ENCODE peak calls at places on chromosomes 12 and 14, in seven cellular contexts. G is tibial artery, W is IMR-90, Y is tibial nerve, Q is kidney, D is psoas muscle, L is fibroblast of lung. A is an unnamed sample.

GRCh38 chr14:22386924-22387775 is 201.9 kb downstream of the DAD1 start:
- DNase-seq in G (peak; percentile 60), W (peak; percentile 72), Y (peak; percentile 35), Q (no peak), D (no peak), L (peak; percentile 62), A (peak; percentile 85)

GRCh38 chr12:51986834-51987233 is 19.9 kb upstream of the TAMALIN start:
- DNase-seq in G (no peak), W (no peak), Y (no peak), Q (no peak), D (no peak), L (no peak), A (no peak)

GRCh38 chr12:123105427-123105826 is 45.5 kb downstream of the PITPNM2 start:
- DNase-seq in G (no peak), W (no peak), Y (no peak), Q (no peak), D (no peak), L (no peak), A (no peak)

GRCh38 chr14:53569471-53569870 is 387.2 kb downstream of the BMP4 start:
- DNase-seq in G (no peak), W (no peak), Y (no peak), Q (no peak), D (no peak), L (no peak), A (no peak)

GRCh38 chr14:34693228-34693939 is 21.0 kb downstream of the CFL2 start:
- DNase-seq in G (no peak), W (no peak), Y (no peak), Q (no peak), D (peak; percentile 59), L (no peak), A (peak; percentile 61)

GRCh38 chr14:64766430-64767151 is 62.4 kb downstream of the PLEKHG3 start:
- DNase-seq in G (no peak), W (no peak), Y (no peak), Q (no peak), D (no peak), L (no peak), A (no peak)

GRCh38 chr14:99768381-99768780 is 24.8 kb upstream of the EML1 start:
- DNase-seq in G (no peak), W (no peak), Y (no peak), Q (peak; percentile 38), D (no peak), L (peak; percentile 33), A (no peak)

GRCh38 chr14:106844608-106845285 is 1318.4 kb downstream of the TMEM121 start:
- DNase-seq in G (peak; percentile 53), W (no peak), Y (no peak), Q (peak; percentile 93), D (peak; percentile 83), L (no peak), A (peak; percentile 26)

GRCh38 chr12:126342866-126343265 is 1277.6 kb downstream of the AACS start:
- DNase-seq in G (no peak), W (no peak), Y (no peak), Q (no peak), D (no peak), L (no peak), A (no peak)

GRCh38 chr14:28767851-28768548 is 1.4 kb downstream of the FOXG1 start:
- DNase-seq in G (no peak), W (no peak), Y (no peak), Q (peak; percentile 66), D (no peak), L (no peak), A (no peak)

GRCh38 chr12:4899361-4899760 is 10.3 kb upstream of the KCNA1 start:
- DNase-seq in G (no peak), W (no peak), Y (no peak), Q (no peak), D (no peak), L (no peak), A (no peak)

GRCh38 chr14:91063119-91063518 is 2.7 kb upstream of the RPS6KA5 start:
- DNase-seq in G (no peak), W (no peak), Y (no peak), Q (no peak), D (no peak), L (no peak), A (no peak)

GRCh38 chr12:104772336-104772735 is 185.8 kb downstream of the SLC41A2 start:
- DNase-seq in G (no peak), W (no peak), Y (no peak), Q (no peak), D (no peak), L (no peak), A (no peak)

GRCh38 chr14:100824156-100824555 is 1.8 kb upstream of the MEG3 start:
- DNase-seq in G (peak; percentile 36), W (peak; percentile 49), Y (peak; percentile 18), Q (peak; percentile 79), D (peak; percentile 77), L (peak; percentile 67), A (no peak)

GRCh38 chr14:90483551-90483950 is 86.7 kb downstream of the CALM1 start:
- DNase-seq in G (no peak), W (no peak), Y (no peak), Q (peak; percentile 70), D (no peak), L (no peak), A (no peak)

GRCh38 chr12:82625523-82625922 is 61.2 kb upstream of the TMTC2 start:
- DNase-seq in G (no peak), W (no peak), Y (no peak), Q (no peak), D (no peak), L (no peak), A (no peak)

GRCh38 chr14:70595443-70596185 is 4.8 kb downstream of the MED6 start:
- DNase-seq in G (no peak), W (peak; percentile 48), Y (no peak), Q (peak; percentile 60), D (no peak), L (peak; percentile 18), A (no peak)
- H3K27ac ChIP-seq in G (no peak overlapping the region), W (no peak overlapping the region), Y (no peak overlapping the region), Q (no peak overlapping the region), D (no peak overlapping the region), L (no peak overlapping the region), A (no peak overlapping the region)

GRCh38 chr14:69606816-69607215 is 4.6 kb upstream of the SUSD6 start:
- DNase-seq in G (no peak), W (no peak), Y (no peak), Q (no peak), D (no peak), L (no peak), A (no peak)
- H3K27ac ChIP-seq in G (no peak overlapping the region), W (no peak overlapping the region), Y (no peak overlapping the region), Q (no peak overlapping the region), D (no peak overlapping the region), L (no peak overlapping the region), A (no peak overlapping the region)

GRCh38 chr12:132494294-132495164 is 4.6 kb downstream of the FBRSL1 start:
- DNase-seq in G (no peak), W (no peak), Y (no peak), Q (no peak), D (no peak), L (no peak), A (no peak)

GRCh38 chr12:132496270-132496669 is 6.3 kb downstream of the FBRSL1 start:
- DNase-seq in G (no peak), W (no peak), Y (no peak), Q (no peak), D (no peak), L (no peak), A (no peak)

GRCh38 chr12:132496710-132497109 is 6.8 kb downstream of the FBRSL1 start:
- DNase-seq in G (no peak), W (no peak), Y (no peak), Q (no peak), D (no peak), L (no peak), A (no peak)

GRCh38 chr12:132495165-132495544 is 5.2 kb downstream of the FBRSL1 start:
- DNase-seq in G (no peak), W (no peak), Y (no peak), Q (no peak), D (no peak), L (no peak), A (no peak)

DNA sequence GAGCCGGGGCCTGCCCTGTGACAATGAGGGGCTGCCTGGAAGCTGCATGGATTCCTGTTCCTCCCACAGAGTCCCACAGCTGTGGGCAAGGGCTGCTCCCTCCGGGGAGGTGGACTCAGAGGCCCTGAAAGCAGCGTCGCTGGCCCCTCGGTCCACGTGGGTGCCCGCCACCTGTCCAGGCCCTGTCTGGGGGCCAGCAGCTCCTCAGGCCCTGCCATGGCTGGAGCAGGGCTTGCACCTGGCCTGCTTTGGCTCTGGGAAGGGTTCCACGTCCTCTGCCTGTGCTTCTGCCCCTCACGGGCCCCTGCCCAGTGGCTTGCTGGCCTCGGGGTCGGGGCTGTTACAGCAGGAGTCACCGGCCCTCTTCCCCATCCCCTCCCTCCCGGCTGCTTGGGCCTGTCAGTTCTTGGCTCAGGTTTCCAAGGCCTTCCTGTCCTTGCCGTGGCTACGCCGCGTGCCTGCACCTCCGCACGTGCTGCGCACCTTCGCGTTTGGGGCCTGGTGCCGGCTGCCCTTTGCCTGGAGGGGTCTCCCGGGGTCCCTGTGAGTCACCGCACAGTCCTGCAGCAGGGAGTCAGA is 5.8 kb downstream of the FBRSL1 start:
- DNase-seq in G (no peak), W (no peak), Y (no peak), Q (no peak), D (no peak), L (no peak), A (no peak)
- H3K27ac ChIP-seq in G (no peak overlapping the region), W (no peak overlapping the region), Y (peak overlapping the region; percentile 86), Q (no peak overlapping the region), D (peak overlapping the region; percentile 74), L (no peak overlapping the region), A (no peak overlapping the region)

GRCh38 chr14:50795127-50795526 is 35.8 kb downstream of the NIN start:
- DNase-seq in G (no peak), W (no peak), Y (no peak), Q (no peak), D (no peak), L (no peak), A (no peak)
- H3K27ac ChIP-seq in G (no peak overlapping the region), W (no peak overlapping the region), Y (no peak overlapping the region), Q (no peak overlapping the region), D (no peak overlapping the region), L (no peak overlapping the region), A (no peak overlapping the region)

GRCh38 chr14:51676549-51676948 is 24.8 kb downstream of the FRMD6 start:
- DNase-seq in G (no peak), W (no peak), Y (no peak), Q (no peak), D (no peak), L (peak; percentile 66), A (no peak)
- H3K27ac ChIP-seq in G (no peak overlapping the region), W (no peak overlapping the region), Y (peak overlapping the region; percentile 67), Q (no peak overlapping the region), D (no peak overlapping the region), L (peak overlapping the region; percentile 58), A (peak overlapping the region; percentile 52)